ENCODE peak calls at places on chromosomes 12 and 14, in four cellular contexts. One of them, this sample, is unnamed.

GRCh38 chr12:113673524-113674238 is 202.0 kb upstream of the LHX5 start:
- DNase-seq in GM12891: no peak
- DNase-seq in GM12878: no peak
- DNase-seq in HepG2: no peak
- DNase-seq in this sample: no peak

GRCh38 chr12:24561882-24562760 is 386.8 kb downstream of the BCAT1 start:
- DNase-seq in GM12878: no peak
- DNase-seq in HepG2: no peak
- DNase-seq in GM12891: peak; percentile 24
- DNase-seq in this sample: peak; percentile 75

GRCh38 chr12:120580787-120581723 is at the start of gene POP5:
- DNase-seq in HepG2: peak; percentile 98
- DNase-seq in GM12878: peak; percentile 93
- DNase-seq in GM12891: peak; percentile 79
- DNase-seq in this sample: peak; percentile 93

GRCh38 chr12:114254172-114254571 is 151.8 kb downstream of the TBX5 start:
- DNase-seq in HepG2: no peak
- DNase-seq in GM12891: no peak
- DNase-seq in GM12878: no peak
- DNase-seq in this sample: no peak

GRCh38 chr14:100721568-100721967 is 5.1 kb upstream of the DLK1 start:
- DNase-seq in HepG2: no peak
- DNase-seq in GM12891: no peak
- DNase-seq in GM12878: no peak
- DNase-seq in this sample: no peak

GRCh38 chr12:52327086-52327829 is 6.1 kb upstream of the KRT83 start:
- DNase-seq in GM12891: peak; percentile 69
- DNase-seq in HepG2: peak; percentile 78
- DNase-seq in GM12878: peak; percentile 76
- DNase-seq in this sample: peak; percentile 91

GRCh38 chr12:60920841-60921495 is 1325.1 kb downstream of the SLC16A7 start:
- DNase-seq in GM12878: no peak
- DNase-seq in GM12891: no peak
- DNase-seq in HepG2: no peak
- DNase-seq in this sample: no peak

GRCh38 chr14:62216121-62216520 is 453.9 kb downstream of the SNAPC1 start:
- DNase-seq in GM12878: no peak
- DNase-seq in GM12891: no peak
- DNase-seq in HepG2: no peak
- DNase-seq in this sample: no peak

GRCh38 chr14:99062216-99062615 is 209.8 kb downstream of the BCL11B start:
- DNase-seq in HepG2: no peak
- DNase-seq in GM12891: no peak
- DNase-seq in GM12878: no peak
- DNase-seq in this sample: no peak

GRCh38 chr14:64536488-64537245 is 3.9 kb upstream of the HSPA2 start:
- DNase-seq in GM12878: no peak
- DNase-seq in HepG2: peak; percentile 28
- DNase-seq in GM12891: no peak
- DNase-seq in this sample: no peak

GRCh38 chr12:124640096-124640495 is 72.7 kb upstream of the NCOR2 start:
- DNase-seq in HepG2: no peak
- DNase-seq in GM12878: no peak
- DNase-seq in GM12891: no peak
- DNase-seq in this sample: no peak

GRCh38 chr12:62758216-62758615 is 176.7 kb downstream of the PPM1H start:
- DNase-seq in GM12878: no peak
- DNase-seq in HepG2: no peak
- DNase-seq in GM12891: no peak
- DNase-seq in this sample: no peak

GRCh38 chr12:123550700-123551099 is 17.2 kb upstream of the RILPL1 start:
- DNase-seq in GM12891: no peak
- DNase-seq in HepG2: no peak
- DNase-seq in GM12878: no peak
- DNase-seq in this sample: no peak

GRCh38 chr14:76538648-76539008 is 162.7 kb downstream of the ESRRB start:
- DNase-seq in HepG2: no peak
- DNase-seq in GM12891: no peak
- DNase-seq in GM12878: no peak
- DNase-seq in this sample: no peak

GRCh38 chr14:76539130-76539529 is 163.2 kb downstream of the ESRRB start:
- DNase-seq in GM12891: no peak
- DNase-seq in HepG2: no peak
- DNase-seq in GM12878: no peak
- DNase-seq in this sample: no peak

GRCh38 chr14:76537912-76538647 is 162.1 kb downstream of the ESRRB start:
- DNase-seq in GM12878: no peak
- DNase-seq in HepG2: no peak
- DNase-seq in GM12891: no peak
- DNase-seq in this sample: peak; percentile 76

GRCh38 chr14:76546426-76547221 is 170.7 kb downstream of the ESRRB start:
- DNase-seq in GM12878: no peak
- DNase-seq in GM12891: peak; percentile 25
- DNase-seq in HepG2: peak; percentile 25
- DNase-seq in this sample: peak; percentile 65

DNA sequence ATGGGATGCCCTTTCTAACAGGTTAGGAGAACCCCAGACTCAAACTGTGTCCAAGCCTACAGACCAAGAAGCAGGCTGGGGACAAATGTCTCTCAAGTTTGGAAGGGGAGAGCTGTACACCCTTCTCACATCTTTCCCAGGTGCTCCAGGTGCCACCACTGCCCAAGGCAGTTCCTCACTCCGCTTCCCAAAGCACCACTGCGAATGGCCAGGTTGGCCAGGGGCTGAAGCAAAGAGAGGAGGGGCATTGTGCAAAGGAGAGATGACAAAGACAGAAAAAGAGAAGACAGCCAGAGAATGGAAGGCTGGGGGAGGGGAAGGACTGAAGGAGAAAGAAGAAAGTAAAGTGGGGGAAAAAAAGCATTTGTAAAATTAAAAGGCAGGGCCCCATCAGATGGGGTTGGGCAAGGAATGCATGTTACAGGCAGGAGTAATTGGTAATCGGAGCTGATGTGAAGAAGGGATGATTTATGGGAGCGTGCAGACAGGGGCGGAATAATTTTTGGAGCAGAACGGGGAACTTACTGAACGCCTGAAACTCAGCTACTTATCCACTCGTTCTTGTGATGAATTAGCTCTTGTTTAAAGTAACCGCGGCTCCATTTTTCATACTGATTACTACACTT is 165.8 kb downstream of the ESRRB start:
- DNase-seq in HepG2: no peak
- DNase-seq in GM12891: no peak
- DNase-seq in GM12878: no peak
- DNase-seq in this sample: no peak
- TF ChIP-seq TAF1 in HepG2: no peak
- TF ChIP-seq TAF1 in GM12891: no peak
- TF ChIP-seq TAF1 in GM12878: no peak
- TF ChIP-seq TAF1 in this sample: no peak

DNA sequence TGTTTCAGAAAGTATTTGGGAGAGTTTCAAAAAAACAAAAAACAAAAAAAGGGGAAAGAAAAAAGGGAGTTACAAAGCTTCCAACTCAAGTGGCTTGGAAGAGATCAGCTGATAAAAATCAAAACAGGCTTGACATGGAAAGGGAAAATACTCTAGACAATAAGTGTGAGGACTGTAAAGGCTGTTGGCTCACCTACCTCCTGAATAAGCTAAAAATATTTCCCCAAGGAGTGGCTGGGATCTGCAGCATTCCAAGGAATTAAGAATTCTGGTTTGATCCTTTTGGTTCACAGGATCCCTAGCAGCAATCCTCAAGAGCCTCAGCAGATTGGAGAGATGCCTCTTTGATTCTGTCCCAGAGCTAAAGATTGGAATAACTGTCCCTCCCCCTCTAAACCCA is 11.2 kb upstream of the AJUBA start:
- DNase-seq in GM12878: no peak
- DNase-seq in HepG2: no peak
- DNase-seq in GM12891: no peak
- DNase-seq in this sample: no peak
- TF ChIP-seq TAF1 in GM12878: no peak
- TF ChIP-seq TAF1 in HepG2: no peak
- TF ChIP-seq TAF1 in GM12891: no peak
- TF ChIP-seq TAF1 in this sample: no peak

DNA sequence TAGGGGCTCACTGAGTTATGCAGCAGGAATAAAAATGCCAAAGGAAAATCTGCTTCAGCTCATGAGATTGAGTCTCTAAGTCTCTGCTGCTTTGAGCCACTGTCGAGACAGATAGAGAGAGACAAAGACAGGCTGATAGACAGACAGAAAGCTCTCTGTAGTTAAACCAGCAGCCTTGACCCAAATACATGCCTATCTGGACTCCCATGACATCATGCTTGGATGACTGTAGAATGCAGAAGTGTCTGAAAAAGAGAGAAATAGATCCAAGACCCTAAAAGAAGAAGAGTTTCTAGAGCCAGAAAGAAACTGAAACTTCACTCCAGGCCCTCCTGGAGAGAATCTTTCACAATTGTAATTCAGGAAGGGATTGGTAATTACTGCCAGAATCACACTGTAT is 122.6 kb upstream of the PLXNC1 start:
- DNase-seq in GM12878: no peak
- DNase-seq in HepG2: no peak
- DNase-seq in GM12891: no peak
- DNase-seq in this sample: no peak
- TF ChIP-seq TAF1 in GM12878: no peak
- TF ChIP-seq TAF1 in HepG2: no peak
- TF ChIP-seq TAF1 in GM12891: no peak
- TF ChIP-seq TAF1 in this sample: no peak

DNA sequence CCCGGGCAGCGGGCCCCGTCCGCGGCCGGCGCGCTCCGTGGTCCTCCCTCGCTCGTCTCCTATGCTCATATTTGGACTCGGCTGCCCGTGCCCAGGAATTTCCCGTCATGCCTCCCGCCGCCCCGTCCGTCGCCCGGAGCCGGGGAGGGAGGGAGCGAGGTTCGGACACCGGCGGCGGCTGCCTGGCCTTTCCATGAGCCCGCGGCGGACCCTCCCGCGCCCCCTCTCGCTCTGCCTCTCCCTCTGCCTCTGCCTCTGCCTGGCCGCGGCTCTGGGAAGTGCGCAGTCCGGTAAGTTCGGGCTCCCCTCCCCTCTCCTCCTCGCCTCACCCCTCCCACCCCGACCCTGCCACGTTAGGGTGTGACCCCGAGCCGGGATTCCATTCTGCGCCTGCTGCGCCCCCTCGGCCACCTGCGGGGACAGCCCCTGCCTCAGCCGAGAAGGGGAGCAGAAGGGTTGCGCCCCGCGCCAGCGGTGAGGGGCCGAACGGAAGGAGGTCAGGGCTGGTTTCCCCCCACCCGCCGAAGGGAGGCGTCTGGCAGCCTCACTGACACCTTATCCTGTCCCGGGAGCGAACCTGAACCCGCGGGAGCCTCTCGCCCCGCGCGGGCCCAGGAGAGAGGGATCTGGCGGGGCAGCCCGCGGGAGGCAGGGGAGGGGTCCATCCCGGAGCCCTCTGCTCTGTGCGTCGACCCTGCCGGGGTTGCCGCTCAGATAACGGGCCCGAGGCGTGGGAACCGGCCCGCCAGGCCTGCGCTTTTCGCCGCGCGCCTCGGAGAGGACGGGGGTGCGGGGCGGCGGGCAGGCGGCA is at the start of gene MSRB3:
- DNase-seq in HepG2: peak; percentile 44
- DNase-seq in GM12878: no peak
- DNase-seq in GM12891: peak; percentile 53
- DNase-seq in this sample: peak; percentile 75
- TF ChIP-seq TAF1 in HepG2: no peak
- TF ChIP-seq TAF1 in GM12878: no peak
- TF ChIP-seq TAF1 in GM12891: no peak
- TF ChIP-seq TAF1 in this sample: peak; percentile 44

DNA sequence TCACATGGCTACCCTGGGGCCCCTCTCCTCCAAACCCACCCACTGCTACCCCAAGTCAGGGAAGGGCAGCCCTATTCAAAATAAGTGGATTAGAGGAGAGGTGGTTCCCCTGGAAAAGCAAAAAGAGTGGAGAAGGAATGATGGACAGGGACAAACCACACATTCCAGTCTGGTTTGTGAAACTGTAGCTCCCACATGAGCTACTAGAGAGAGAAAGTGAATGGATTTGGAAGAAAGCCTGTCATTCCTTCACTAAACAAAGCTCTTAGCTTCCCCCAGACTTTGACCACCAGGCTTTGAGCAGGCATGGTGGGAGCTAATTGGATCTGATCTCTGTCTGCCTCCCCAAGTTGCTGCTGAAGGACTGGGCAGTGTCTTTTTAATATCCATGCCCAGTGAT is 28.0 kb downstream of the CCDC63 start:
- DNase-seq in GM12891: no peak
- DNase-seq in HepG2: no peak
- DNase-seq in GM12878: no peak
- DNase-seq in this sample: no peak
- TF ChIP-seq TAF1 in GM12891: no peak
- TF ChIP-seq TAF1 in HepG2: no peak
- TF ChIP-seq TAF1 in GM12878: no peak
- TF ChIP-seq TAF1 in this sample: no peak

GRCh38 chr12:12734054-12734453 is 16.9 kb downstream of the CDKN1B start:
- DNase-seq in GM12878: no peak
- DNase-seq in HepG2: no peak
- DNase-seq in GM12891: no peak
- DNase-seq in this sample: no peak
- TF ChIP-seq TAF1 in GM12878: no peak
- TF ChIP-seq TAF1 in HepG2: no peak
- TF ChIP-seq TAF1 in GM12891: no peak
- TF ChIP-seq TAF1 in this sample: no peak